ENCODE peak calls at places on chromosomes 13 and 19, in five cellular contexts. C is pancreas, I is EL, Y is NCI-H748 treated with DMSO at 0.1 percent for 48 hours, V is HT1080. X is an unnamed sample.

GRCh38 chr19:16266586-16266942 is 58.1 kb upstream of the KLF2 start:
- DNase-seq in C (no peak), I (no peak), Y (no peak), V (no peak), X (no peak)

GRCh38 chr13:33918199-33918932 is 100.4 kb downstream of the RFC3 start:
- DNase-seq in C (no peak), I (peak), Y (peak), V (peak), X (no peak)

GRCh38 chr19:12720851-12721655 is 2.7 kb downstream of the TNPO2 start:
- DNase-seq in C (peak), I (peak), Y (no peak), V (no peak), X (no peak)

GRCh38 chr13:67554296-67554695 is 324.2 kb upstream of the PCDH9 start:
- DNase-seq in C (no peak), I (no peak), Y (no peak), V (no peak), X (no peak)

GRCh38 chr19:51615991-51616390 is 14.2 kb downstream of the SIGLEC5 start:
- DNase-seq in C (no peak), I (no peak), Y (no peak), V (no peak), X (no peak)

GRCh38 chr13:37485766-37486165 is 112.8 kb downstream of the POSTN start:
- DNase-seq in C (no peak), I (no peak), Y (no peak), V (no peak), X (no peak)

GRCh38 chr19:12794196-12794921 is 3.1 kb downstream of the JUNB start:
- DNase-seq in C (no peak), I (peak), Y (no peak), V (no peak), X (no peak)

GRCh38 chr13:40519637-40520036 is 146.8 kb downstream of the FOXO1 start:
- DNase-seq in C (no peak), I (no peak), Y (no peak), V (no peak), X (no peak)

GRCh38 chr13:75357576-75358295 is 124.2 kb downstream of the TBC1D4 start:
- DNase-seq in C (no peak), I (peak), Y (peak), V (peak), X (peak)

GRCh38 chr13:37040789-37041188 is 18.7 kb downstream of the SUPT20H start:
- DNase-seq in C (no peak), I (no peak), Y (no peak), V (no peak), X (no peak)

GRCh38 chr13:40115456-40115855 is 460.0 kb downstream of the COG6 start:
- DNase-seq in C (no peak), I (no peak), Y (no peak), V (no peak), X (no peak)

GRCh38 chr19:53057904-53058579 is 13.5 kb downstream of the ERVV-2 start:
- DNase-seq in C (no peak), I (peak), Y (no peak), V (no peak), X (no peak)

GRCh38 chr19:43441736-43442135 is 23.7 kb downstream of the LYPD3 start:
- DNase-seq in C (no peak), I (no peak), Y (no peak), V (no peak), X (no peak)

GRCh38 chr13:50460366-50460765 is 383.1 kb downstream of the DLEU7 start:
- DNase-seq in C (no peak), I (no peak), Y (no peak), V (no peak), X (no peak)

GRCh38 chr13:40179882-40180281 is 486.6 kb downstream of the FOXO1 start:
- DNase-seq in C (no peak), I (no peak), Y (no peak), V (no peak), X (no peak)

GRCh38 chr13:94009696-94010095 is 469.8 kb downstream of the DCT start:
- DNase-seq in C (no peak), I (peak), Y (no peak), V (no peak), X (no peak)

GRCh38 chr13:50188696-50189095 is 173.5 kb downstream of the KCNRG start:
- DNase-seq in C (no peak), I (no peak), Y (no peak), V (no peak), X (no peak)

GRCh38 chr13:28493740-28494536 is 990 bp downstream of the FLT1 start:
- DNase-seq in C (no peak), I (no peak), Y (no peak), V (no peak), X (no peak)

GRCh38 chr13:95276119-95276505 is 25.1 kb downstream of the ABCC4 start:
- DNase-seq in C (no peak), I (no peak), Y (no peak), V (no peak), X (no peak)

GRCh38 chr19:50728084-50728737 is 5.0 kb downstream of the CLEC11A start:
- DNase-seq in C (no peak), I (peak), Y (no peak), V (no peak), X (peak)

GRCh38 chr13:112766336-112766735 is 76.5 kb downstream of the ATP11A start:
- DNase-seq in C (no peak), I (no peak), Y (no peak), V (no peak), X (no peak)